ENCODE peak calls at places on chromosome X, in five cellular contexts. H is iris pigment epithelial cell, S is mucosa of descending colon, O is DMS53, R is M059J. D is an unnamed sample.

GRCh38 chrX:112512509-112512908 is 167.2 kb downstream of the LHFPL1 start:
- DNase-seq in H (no peak), S (no peak), O (peak), R (peak), D (no peak)

GRCh38 chrX:55487143-55487542 is 2.5 kb downstream of the USP51 start:
- DNase-seq in H (no peak), S (no peak), O (no peak), R (no peak), D (no peak)

GRCh38 chrX:136954930-136955329 is 74.4 kb upstream of the RBMX start:
- DNase-seq in H (peak), S (no peak), O (peak), R (peak), D (peak)

GRCh38 chrX:109714340-109714958 is 18.6 kb downstream of the ACSL4 start:
- DNase-seq in H (peak), S (no peak), O (no peak), R (peak), D (peak)

GRCh38 chrX:28659269-28659668 is 72.0 kb downstream of the IL1RAPL1 start:
- DNase-seq in H (no peak), S (no peak), O (peak), R (no peak), D (no peak)

GRCh38 chrX:2538016-2538415 is 37.2 kb upstream of the DHRSX start:
- DNase-seq in H (no peak), S (no peak), O (no peak), R (no peak), D (no peak)

GRCh38 chrX:101415180-101416130 is 7.4 kb downstream of the HNRNPH2 start:
- DNase-seq in H (peak), S (no peak), O (peak), R (peak), D (peak)

GRCh38 chrX:16999275-16999674 is 52.8 kb downstream of the REPS2 start:
- DNase-seq in H (no peak), S (no peak), O (no peak), R (peak), D (no peak)

GRCh38 chrX:119853449-119853848 is 686 bp upstream of the UPF3B start:
- DNase-seq in H (no peak), S (peak), O (peak), R (peak), D (no peak)

GRCh38 chrX:118655561-118656246 is 71.7 kb upstream of the IL13RA1 start:
- DNase-seq in H (peak), S (no peak), O (peak), R (peak), D (peak)

GRCh38 chrX:45322382-45322781 is 121.7 kb upstream of the DIPK2B start:
- DNase-seq in H (peak), S (no peak), O (peak), R (peak), D (peak)

GRCh38 chrX:54807524-54808108 is at the start of gene MAGED2:
- DNase-seq in H (peak), S (peak), O (peak), R (peak), D (no peak)

GRCh38 chrX:79630033-79631009 is 263.2 kb upstream of the ITM2A start:
- DNase-seq in H (no peak), S (no peak), O (no peak), R (no peak), D (peak)

GRCh38 chrX:130772313-130773140 is 130.5 kb downstream of the ENOX2 start:
- DNase-seq in H (peak), S (no peak), O (peak), R (peak), D (no peak)

GRCh38 chrX:18676050-18676449 is 4.1 kb upstream of the RS1 start:
- DNase-seq in H (no peak), S (no peak), O (peak), R (no peak), D (no peak)

GRCh38 chrX:94204524-94204923 is 530.5 kb downstream of the FAM133A start:
- DNase-seq in H (no peak), S (no peak), O (no peak), R (no peak), D (no peak)

GRCh38 chrX:120244735-120245498 is 5.7 kb upstream of the ZBTB33 start:
- DNase-seq in H (peak), S (peak), O (peak), R (peak), D (peak)

GRCh38 chrX:120302434-120302833 is 8.8 kb downstream of the TMEM255A start:
- DNase-seq in H (no peak), S (peak), O (peak), R (peak), D (no peak)

GRCh38 chrX:13009844-13010243 is 34.6 kb downstream of the FAM9C start:
- DNase-seq in H (no peak), S (no peak), O (no peak), R (peak), D (no peak)

GRCh38 chrX:31271615-31272471 is 200.0 kb upstream of the FTHL17 start:
- DNase-seq in H (peak), S (no peak), O (no peak), R (no peak), D (no peak)

GRCh38 chrX:46130246-46130645 is 415.0 kb downstream of the ZNF674 start:
- DNase-seq in H (no peak), S (no peak), O (no peak), R (no peak), D (no peak)

GRCh38 chrX:17944833-17945497 is 83.9 kb upstream of the RAI2 start:
- DNase-seq in H (peak), S (no peak), O (peak), R (peak), D (no peak)

GRCh38 chrX:97756879-97757278 is 873.2 kb downstream of the RPA4 start:
- DNase-seq in H (no peak), S (no peak), O (no peak), R (no peak), D (no peak)

GRCh38 chrX:143536176-143536575 is 18.9 kb upstream of the SPANXN3 start:
- DNase-seq in H (no peak), S (no peak), O (peak), R (no peak), D (no peak)

GRCh38 chrX:9285342-9285771 is 179.5 kb upstream of the TBL1X start:
- DNase-seq in H (no peak), S (no peak), O (no peak), R (no peak), D (no peak)

GRCh38 chrX:87517571-87518141 is at the start of gene KLHL4:
- DNase-seq in H (peak), S (no peak), O (peak), R (peak), D (peak)

GRCh38 chrX:23825675-23826074 is 42.7 kb downstream of the SAT1 start:
- DNase-seq in H (no peak), S (no peak), O (no peak), R (no peak), D (no peak)

GRCh38 chrX:87370865-87371264 is 146.7 kb upstream of the KLHL4 start:
- DNase-seq in H (no peak), S (no peak), O (no peak), R (no peak), D (no peak)

GRCh38 chrX:103565752-103566151 is 19.6 kb upstream of the TCEAL4 start:
- DNase-seq in H (peak), S (no peak), O (no peak), R (peak), D (no peak)

GRCh38 chrX:97027384-97027922 is 143.7 kb downstream of the RPA4 start:
- DNase-seq in H (no peak), S (no peak), O (peak), R (no peak), D (no peak)

GRCh38 chrX:30010471-30010870 is 204.9 kb upstream of the MAGEB2 start:
- DNase-seq in H (peak), S (no peak), O (no peak), R (peak), D (no peak)

GRCh38 chrX:108671526-108671925 is 64.8 kb downstream of the IRS4 start:
- DNase-seq in H (no peak), S (no peak), O (no peak), R (no peak), D (no peak)

GRCh38 chrX:14504960-14505538 is 24.3 kb upstream of the GLRA2 start:
- DNase-seq in H (no peak), S (no peak), O (no peak), R (peak), D (no peak)

GRCh38 chrX:36957425-36958328 is 50.5 kb upstream of the FAM47C start:
- DNase-seq in H (no peak), S (peak), O (peak), R (no peak), D (peak)

D was measured in kidney glomerular epithelial cell.